ENCODE peak calls at places on chromosomes 12 and 14, in four cellular contexts. One of them, this sample, is unnamed.

GRCh38 chr14:101083564-101084435 is 180.3 kb upstream of the RTL1 start:
- DNase-seq in cardiac fibroblast: no peak
- DNase-seq in A549: no peak
- DNase-seq in tibial nerve: no peak
- DNase-seq in this sample: peak

GRCh38 chr12:110796952-110797351 is 49.8 kb upstream of the CCDC63 start:
- DNase-seq in tibial nerve: no peak
- DNase-seq in A549: no peak
- DNase-seq in cardiac fibroblast: no peak
- DNase-seq in this sample: peak

GRCh38 chr12:119068129-119068856 is 87.0 kb downstream of the SRRM4 start:
- DNase-seq in A549: no peak
- DNase-seq in tibial nerve: no peak
- DNase-seq in cardiac fibroblast: no peak
- DNase-seq in this sample: no peak

GRCh38 chr12:213527-213932 is 427 bp downstream of the SLC6A12 start:
- DNase-seq in cardiac fibroblast: no peak
- DNase-seq in A549: no peak
- DNase-seq in tibial nerve: no peak
- DNase-seq in this sample: no peak

GRCh38 chr14:101442451-101442850 is 118.8 kb upstream of the DIO3 start:
- DNase-seq in cardiac fibroblast: no peak
- DNase-seq in tibial nerve: no peak
- DNase-seq in A549: no peak
- DNase-seq in this sample: no peak

GRCh38 chr14:100445436-100446088 is 122.4 kb downstream of the SLC25A47 start:
- DNase-seq in A549: no peak
- DNase-seq in cardiac fibroblast: no peak
- DNase-seq in tibial nerve: no peak
- DNase-seq in this sample: no peak

GRCh38 chr12:45503887-45504286 is 225.6 kb upstream of the ARID2 start:
- DNase-seq in tibial nerve: no peak
- DNase-seq in A549: no peak
- DNase-seq in cardiac fibroblast: no peak
- DNase-seq in this sample: no peak

GRCh38 chr12:75599061-75599460 is 87.7 kb upstream of the KRR1 start:
- DNase-seq in A549: no peak
- DNase-seq in cardiac fibroblast: peak
- DNase-seq in tibial nerve: no peak
- DNase-seq in this sample: no peak

GRCh38 chr12:6774557-6775062 is 2.3 kb downstream of the LAG3 start:
- DNase-seq in cardiac fibroblast: no peak
- DNase-seq in tibial nerve: no peak
- DNase-seq in A549: no peak
- DNase-seq in this sample: no peak

GRCh38 chr12:46970636-46971035 is 108.8 kb upstream of the PCED1B start:
- DNase-seq in A549: no peak
- DNase-seq in tibial nerve: no peak
- DNase-seq in cardiac fibroblast: no peak
- DNase-seq in this sample: no peak

GRCh38 chr12:52419656-52420055 is 13.5 kb upstream of the KRT82 start:
- DNase-seq in cardiac fibroblast: no peak
- DNase-seq in A549: no peak
- DNase-seq in tibial nerve: no peak
- DNase-seq in this sample: no peak
- TF ChIP-seq CTCF in cardiac fibroblast: no peak
- TF ChIP-seq CTCF in A549: no peak
- TF ChIP-seq CTCF in tibial nerve: no peak
- TF ChIP-seq CTCF in this sample: no peak

DNA sequence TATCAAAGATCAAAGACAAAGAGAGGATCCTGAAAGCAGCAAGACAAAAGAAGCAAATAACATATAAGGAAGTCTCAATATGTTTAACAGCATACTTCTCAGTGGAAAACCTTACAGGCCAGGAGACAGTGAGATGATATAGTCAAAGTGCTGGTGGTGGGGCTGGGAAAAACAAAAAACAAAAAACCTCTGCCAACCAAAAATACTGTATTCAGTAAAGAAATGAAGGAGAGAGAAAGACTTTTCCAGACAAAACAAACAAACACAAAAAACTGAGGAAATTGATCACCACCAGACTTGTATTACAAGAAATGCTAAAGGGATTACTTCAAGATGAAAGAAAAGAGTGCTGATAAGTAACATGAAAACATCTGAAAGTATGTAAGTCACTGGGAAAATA is 221.2 kb downstream of the ADGRD1 start:
- DNase-seq in cardiac fibroblast: no peak
- DNase-seq in A549: no peak
- DNase-seq in tibial nerve: no peak
- DNase-seq in this sample: no peak
- TF ChIP-seq CTCF in cardiac fibroblast: no peak
- TF ChIP-seq CTCF in A549: no peak
- TF ChIP-seq CTCF in tibial nerve: no peak
- TF ChIP-seq CTCF in this sample: no peak

DNA sequence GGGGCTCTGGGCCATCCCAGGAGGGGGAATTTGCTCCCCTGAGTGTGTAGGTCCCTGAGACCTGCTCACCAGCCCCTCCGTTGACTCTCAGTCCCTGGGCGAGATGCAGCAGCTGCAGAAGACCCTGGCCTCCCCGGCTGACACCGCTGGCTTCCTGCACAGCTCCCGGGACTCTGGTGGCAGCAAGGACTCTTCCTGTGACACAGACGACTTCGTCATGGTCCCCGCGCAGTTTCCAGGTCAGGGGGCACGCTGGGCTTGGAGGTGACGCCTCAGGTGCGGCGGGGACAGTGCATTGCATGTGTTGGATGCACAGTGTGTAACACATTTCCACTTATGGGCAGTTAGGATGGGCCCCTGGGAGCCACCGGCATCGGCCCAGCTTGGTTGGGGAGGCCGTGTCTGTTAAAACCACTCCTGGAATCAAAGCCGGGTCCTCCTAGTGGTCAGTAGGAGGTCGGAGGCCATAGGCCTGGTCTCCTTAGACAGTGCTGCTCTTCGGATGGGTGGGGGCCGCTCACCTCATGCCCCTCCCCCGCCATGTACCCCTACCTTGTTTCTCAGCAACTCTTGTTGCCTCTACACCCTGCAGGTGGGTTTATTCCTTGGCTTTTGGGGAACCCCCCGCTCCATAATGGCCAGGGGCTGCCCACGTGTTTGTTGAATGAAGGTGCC is 17.1 kb upstream of the PUS1 start:
- DNase-seq in tibial nerve: no peak
- DNase-seq in cardiac fibroblast: no peak
- DNase-seq in A549: no peak
- DNase-seq in this sample: no peak
- TF ChIP-seq CTCF in tibial nerve: no peak
- TF ChIP-seq CTCF in cardiac fibroblast: peak
- TF ChIP-seq CTCF in A549: no peak
- TF ChIP-seq CTCF in this sample: no peak

GRCh38 chr14:26137161-26137560 is 460.7 kb downstream of the NOVA1 start:
- DNase-seq in tibial nerve: no peak
- DNase-seq in cardiac fibroblast: no peak
- DNase-seq in A549: no peak
- DNase-seq in this sample: no peak
- TF ChIP-seq CTCF in tibial nerve: no peak
- TF ChIP-seq CTCF in cardiac fibroblast: peak
- TF ChIP-seq CTCF in A549: no peak
- TF ChIP-seq CTCF in this sample: peak

GRCh38 chr12:104958009-104958945 is at the start of gene SLC41A2:
- DNase-seq in A549: peak
- DNase-seq in cardiac fibroblast: peak
- DNase-seq in tibial nerve: peak
- DNase-seq in this sample: peak
- TF ChIP-seq CTCF in A549: no peak
- TF ChIP-seq CTCF in cardiac fibroblast: no peak
- TF ChIP-seq CTCF in tibial nerve: peak
- TF ChIP-seq CTCF in this sample: peak

GRCh38 chr12:123533672-123534643 is at the start of gene RILPL1:
- DNase-seq in tibial nerve: no peak
- DNase-seq in A549: peak
- DNase-seq in cardiac fibroblast: peak
- DNase-seq in this sample: peak
- TF ChIP-seq CTCF in tibial nerve: peak
- TF ChIP-seq CTCF in A549: peak
- TF ChIP-seq CTCF in cardiac fibroblast: peak
- TF ChIP-seq CTCF in this sample: peak